ENCODE peak calls at places on chromosomes 7 and 10, in seven cellular contexts. O is SK-N-SH, P is H1, D is GM12878, T is HCT116, K is HepG2, X is K562. J is an unnamed sample.

GRCh38 chr10:94131885-94132284 is 138.2 kb downstream of the PLCE1 start:
- DNase-seq in O (no peak), P (no peak), D (no peak), T (no peak), K (no peak), X (no peak), J (no peak)

GRCh38 chr7:42877852-42878251 is 34.0 kb downstream of the C7orf25 start:
- DNase-seq in O (no peak), P (no peak), D (no peak), T (no peak), K (no peak), X (no peak), J (no peak)

GRCh38 chr10:118911361-118911760 is 118.2 kb upstream of the NANOS1 start:
- DNase-seq in O (no peak), P (no peak), D (no peak), T (peak; percentile 37), K (peak; percentile 58), X (no peak), J (no peak)

GRCh38 chr10:51459476-51459875 is 239.9 kb downstream of the CSTF2T start:
- DNase-seq in O (no peak), P (no peak), D (no peak), T (no peak), K (no peak), X (no peak), J (no peak)

GRCh38 chr7:5177060-5177459 is 13.0 kb upstream of the WIPI2 start:
- DNase-seq in O (peak; percentile 88), P (no peak), D (no peak), T (no peak), K (no peak), X (no peak), J (no peak)

GRCh38 chr7:106895246-106895864 is 30.3 kb downstream of the PIK3CG start:
- DNase-seq in O (no peak), P (no peak), D (peak; percentile 45), T (no peak), K (no peak), X (no peak), J (no peak)

GRCh38 chr7:26620352-26620751 is 244.0 kb downstream of the SKAP2 start:
- DNase-seq in O (no peak), P (peak; percentile 53), D (no peak), T (peak; percentile 57), K (peak; percentile 46), X (peak; percentile 79), J (peak; percentile 25)

GRCh38 chr7:159104188-159105030 is 40.3 kb downstream of the VIPR2 start:
- DNase-seq in O (peak; percentile 77), P (no peak), D (no peak), T (no peak), K (no peak), X (no peak), J (no peak)

GRCh38 chr7:43572516-43573049 is 10.3 kb upstream of the STK17A start:
- DNase-seq in O (no peak), P (no peak), D (no peak), T (peak; percentile 38), K (no peak), X (peak; percentile 33), J (no peak)

GRCh38 chr10:90288403-90288933 is 569.4 kb downstream of the HTR7 start:
- DNase-seq in O (no peak), P (no peak), D (no peak), T (peak; percentile 10), K (no peak), X (no peak), J (no peak)

GRCh38 chr7:138352570-138353461 is 107.2 kb upstream of the TRIM24 start:
- DNase-seq in O (no peak), P (no peak), D (no peak), T (no peak), K (peak; percentile 100), X (peak; percentile 98), J (no peak)

GRCh38 chr7:39672176-39672575 is 48.8 kb downstream of the RALA start:
- DNase-seq in O (no peak), P (no peak), D (no peak), T (no peak), K (no peak), X (no peak), J (no peak)

GRCh38 chr7:136640977-136641376 is 227.5 kb upstream of the CHRM2 start:
- DNase-seq in O (peak; percentile 47), P (no peak), D (no peak), T (no peak), K (no peak), X (no peak), J (no peak)

GRCh38 chr10:96830511-96831199 is 1.4 kb upstream of the LCOR start:
- DNase-seq in O (peak; percentile 27), P (no peak), D (peak; percentile 67), T (peak; percentile 75), K (peak; percentile 66), X (no peak), J (peak; percentile 77)

GRCh38 chr7:148262721-148263229 is 327.8 kb upstream of the C7orf33 start:
- DNase-seq in O (peak; percentile 84), P (peak; percentile 64), D (no peak), T (peak; percentile 31), K (peak; percentile 17), X (peak; percentile 90), J (peak; percentile 40)

GRCh38 chr7:18768256-18768655 is 272.7 kb downstream of the HDAC9 start:
- DNase-seq in O (no peak), P (no peak), D (no peak), T (no peak), K (no peak), X (no peak), J (no peak)

GRCh38 chr10:95482501-95483248 is 78.5 kb downstream of the SORBS1 start:
- DNase-seq in O (no peak), P (no peak), D (no peak), T (no peak), K (no peak), X (no peak), J (no peak)

GRCh38 chr7:81036041-81036440 is 117.2 kb upstream of the SEMA3C start:
- DNase-seq in O (no peak), P (no peak), D (no peak), T (no peak), K (no peak), X (no peak), J (no peak)

GRCh38 chr7:83655951-83656556 is 7.1 kb upstream of the SEMA3E start:
- DNase-seq in O (peak; percentile 61), P (no peak), D (peak; percentile 7), T (peak; percentile 50), K (peak; percentile 26), X (no peak), J (peak; percentile 11)

GRCh38 chr10:114328876-114329275 is 75.4 kb downstream of the AFAP1L2 start:
- DNase-seq in O (no peak), P (no peak), D (no peak), T (no peak), K (no peak), X (no peak), J (no peak)

DNA sequence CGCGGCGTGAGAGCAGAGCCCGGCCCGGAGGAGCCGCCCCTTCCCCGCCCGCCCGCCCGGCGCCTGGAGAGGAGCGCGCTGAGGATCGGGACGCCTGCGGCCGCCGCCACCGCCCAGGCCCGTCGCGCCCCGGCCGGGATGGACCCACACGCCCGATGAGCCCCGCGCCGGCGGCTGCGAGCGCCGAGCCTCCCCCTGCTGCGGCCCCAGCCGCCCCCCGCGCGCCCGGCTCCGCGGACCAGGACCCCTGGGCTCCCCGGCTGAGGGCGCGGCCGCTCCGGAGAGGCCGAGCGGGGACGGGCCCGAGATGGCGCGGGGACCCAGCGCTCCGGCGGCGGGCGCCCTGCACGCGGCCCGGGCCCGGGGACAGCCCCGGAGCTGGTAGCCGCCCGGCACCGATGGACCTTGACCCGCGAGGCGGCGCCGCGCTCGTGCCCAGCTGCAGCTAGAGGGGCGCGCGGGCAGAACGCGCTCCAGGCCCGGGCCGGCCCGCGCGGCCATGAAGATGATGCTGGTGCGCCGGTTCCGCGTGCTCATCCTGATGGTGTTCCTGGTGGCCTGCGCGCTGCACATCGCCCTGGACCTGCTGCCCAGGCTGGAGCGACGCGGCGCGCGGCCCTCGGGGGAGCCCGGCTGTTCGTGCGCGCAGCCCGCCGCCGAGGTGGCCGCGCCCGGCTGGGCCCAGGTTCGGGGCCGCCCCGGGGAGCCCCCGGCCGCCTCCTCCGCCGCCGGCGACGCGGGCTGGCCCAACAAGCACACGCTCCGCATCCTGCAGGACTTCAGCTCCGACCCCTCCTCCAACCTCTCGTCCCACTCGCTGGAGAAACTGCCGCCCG is 548 bp downstream of the FAM20C start:
- DNase-seq in O (peak; percentile 79), P (no peak), D (no peak), T (no peak), K (no peak), X (no peak), J (peak; percentile 42)
- TF ChIP-seq JUND in O (no peak), P (no peak), D (no peak), T (no peak), K (no peak), X (no peak), J (no peak)

GRCh38 chr7:28738384-28738783 is 219.7 kb downstream of the TRIL start:
- DNase-seq in O (no peak), P (no peak), D (no peak), T (no peak), K (no peak), X (no peak), J (no peak)
- TF ChIP-seq JUND in O (no peak), P (no peak), D (no peak), T (no peak), K (no peak), X (no peak), J (no peak)

GRCh38 chr7:155299539-155300202 is 2.0 kb downstream of the INSIG1 start:
- DNase-seq in O (no peak), P (no peak), D (no peak), T (no peak), K (no peak), X (no peak), J (no peak)
- TF ChIP-seq JUND in O (no peak), P (no peak), D (no peak), T (no peak), K (no peak), X (no peak), J (no peak)

GRCh38 chr7:2037301-2037804 is 195.4 kb downstream of the MAD1L1 start:
- DNase-seq in O (peak; percentile 10), P (no peak), D (no peak), T (no peak), K (no peak), X (no peak), J (no peak)
- TF ChIP-seq JUND in O (no peak), P (no peak), D (no peak), T (no peak), K (no peak), X (no peak), J (no peak)

GRCh38 chr7:133742709-133743538 is 384.2 kb upstream of the LRGUK start:
- DNase-seq in O (peak; percentile 36), P (no peak), D (no peak), T (no peak), K (no peak), X (no peak), J (no peak)
- TF ChIP-seq JUND in O (no peak), P (no peak), D (no peak), T (no peak), K (no peak), X (no peak), J (no peak)

GRCh38 chr10:122034149-122034756 is 45.3 kb downstream of the TACC2 start:
- DNase-seq in O (no peak), P (no peak), D (no peak), T (no peak), K (no peak), X (no peak), J (no peak)
- TF ChIP-seq JUND in O (no peak), P (no peak), D (no peak), T (peak; percentile 34), K (no peak), X (no peak), J (no peak)